ENCODE peak calls at places on chromosome 15, in ten cellular contexts. R, B, A, S, M, Q, P, J, T and X are unnamed samples.

GRCh38 chr15:68391084-68391483 is 40.9 kb downstream of the ITGA11 start:
- DNase-seq in Q (no peak), A (no peak), T (no peak), S (no peak), R (no peak), P (no peak), B (no peak), J (no peak), M (no peak), X (no peak)

GRCh38 chr15:62643571-62643970 is 399.0 kb upstream of the TPM1 start:
- DNase-seq in P (no peak), J (no peak), S (no peak), A (no peak), R (no peak), Q (no peak), B (no peak), T (no peak), M (no peak), X (no peak)

GRCh38 chr15:85865070-85865684 is 70.5 kb upstream of the KLHL25 start:
- DNase-seq in B (no peak), Q (peak; percentile 24), S (no peak), P (peak; percentile 44), T (peak; percentile 17), R (no peak), A (no peak), J (peak; percentile 77), M (no peak), X (peak; percentile 73)

GRCh38 chr15:89494006-89494405 is 2.4 kb downstream of the RHCG start:
- DNase-seq in B (no peak), T (no peak), A (no peak), J (no peak), S (no peak), Q (no peak), R (no peak), P (no peak), M (no peak), X (no peak)

GRCh38 chr15:20345401-20345958 is 196.1 kb downstream of the GOLGA6L6 start:
- DNase-seq in R (no peak), B (no peak), M (no peak), S (no peak), A (no peak), T (no peak), J (no peak), Q (no peak), P (peak; percentile 67), X (no peak)

GRCh38 chr15:82680200-82681102 is 29.2 kb downstream of the AP3B2 start:
- DNase-seq in A (no peak), M (peak; percentile 1), J (peak; percentile 69), P (peak; percentile 87), T (peak; percentile 72), S (no peak), B (peak; percentile 25), R (no peak), Q (peak; percentile 32), X (no peak)

GRCh38 chr15:80478075-80478474 is 73.9 kb downstream of the ARNT2 start:
- DNase-seq in P (no peak), T (no peak), R (no peak), S (no peak), J (no peak), A (no peak), B (no peak), Q (no peak), M (no peak), X (no peak)

GRCh38 chr15:98529205-98530145 is 118.9 kb upstream of the IGF1R start:
- DNase-seq in S (no peak), Q (no peak), R (no peak), B (no peak), T (no peak), P (no peak), M (no peak), A (no peak), J (no peak), X (no peak)

GRCh38 chr15:86538141-86538540 is 458.5 kb downstream of the AGBL1 start:
- DNase-seq in P (no peak), B (no peak), M (no peak), A (no peak), S (no peak), T (no peak), J (no peak), Q (no peak), R (no peak), X (no peak)

GRCh38 chr15:79593119-79593869 is 161.2 kb downstream of the MINAR1 start:
- DNase-seq in T (no peak), A (no peak), P (no peak), J (peak; percentile 45), B (no peak), Q (no peak), M (no peak), S (no peak), R (no peak), X (peak; percentile 10)

GRCh38 chr15:82999905-83000671 is 11.4 kb downstream of the C15orf40 start:
- DNase-seq in Q (peak; percentile 63), A (peak; percentile 36), M (peak; percentile 36), R (no peak), S (no peak), T (no peak), P (peak; percentile 72), J (peak; percentile 68), B (peak; percentile 3), X (peak; percentile 67)

GRCh38 chr15:67834593-67835348 is 5.1 kb downstream of the RNU6-1 start:
- DNase-seq in S (no peak), T (peak; percentile 28), M (no peak), R (no peak), A (no peak), B (no peak), Q (no peak), J (no peak), P (no peak), X (no peak)

GRCh38 chr15:77837649-77838025 is 204.9 kb upstream of the LINGO1 start:
- DNase-seq in R (no peak), B (no peak), M (no peak), P (no peak), A (no peak), T (no peak), J (no peak), S (no peak), Q (no peak), X (no peak)

GRCh38 chr15:76501726-76502125 is 165.2 kb downstream of the ISL2 start:
- DNase-seq in M (no peak), R (no peak), J (no peak), A (no peak), T (no peak), S (peak; percentile 10), Q (no peak), P (no peak), B (no peak), X (no peak)

GRCh38 chr15:64521201-64521600 is 60.8 kb downstream of the ZNF609 start:
- DNase-seq in R (no peak), T (no peak), A (no peak), S (no peak), M (no peak), J (no peak), P (no peak), B (no peak), Q (no peak), X (no peak)

GRCh38 chr15:60827492-60827891 is 348.6 kb upstream of the ICE2 start:
- DNase-seq in B (no peak), M (no peak), J (no peak), T (no peak), P (no peak), A (no peak), Q (no peak), R (no peak), S (no peak), X (no peak)

GRCh38 chr15:59400103-59400813 is 27.6 kb upstream of the MYO1E start:
- DNase-seq in M (no peak), P (no peak), J (no peak), A (no peak), R (no peak), T (no peak), Q (no peak), S (no peak), B (no peak), X (no peak)

GRCh38 chr15:96992817-96993216 is 662.3 kb downstream of the NR2F2 start:
- DNase-seq in J (no peak), S (no peak), M (no peak), B (no peak), Q (no peak), P (no peak), A (no peak), R (peak; percentile 10), T (no peak), X (no peak)

GRCh38 chr15:79881254-79881653 is 15.6 kb downstream of the MTHFS start:
- DNase-seq in B (peak; percentile 13), S (no peak), P (no peak), M (no peak), R (no peak), T (no peak), A (no peak), J (peak; percentile 87), Q (no peak), X (no peak)

GRCh38 chr15:48802257-48802656 is 8.6 kb downstream of the CEP152 start:
- DNase-seq in J (no peak), T (no peak), A (no peak), Q (no peak), B (no peak), S (no peak), R (no peak), M (no peak), P (peak; percentile 33), X (no peak)